ENCODE peak calls at places on chromosomes 16 and 17, in five cellular contexts. C is K562, D is BE2C, X is fibroblast of villous mesenchyme, I is brain microvascular endothelial cell. T is an unnamed sample.

GRCh38 chr17:58279016-58279671 is 1.6 kb downstream of the MPO start:
- DNase-seq in C (peak; percentile 39), X (peak; percentile 11), D (no peak), I (peak; percentile 18), T (no peak)

GRCh38 chr17:57380055-57380356 is 123.7 kb downstream of the MSI2 start:
- DNase-seq in D (no peak), I (no peak), C (peak; percentile 40), X (no peak), T (no peak)

GRCh38 chr17:4327638-4328037 is 38.8 kb downstream of the UBE2G1 start:
- DNase-seq in D (no peak), C (no peak), I (peak; percentile 74), X (peak; percentile 54), T (no peak)

GRCh38 chr17:82282239-82283207 is 9.0 kb upstream of the CSNK1D start:
- DNase-seq in D (peak; percentile 43), C (no peak), I (no peak), X (no peak), T (no peak)

GRCh38 chr17:81577278-81578000 is 25.3 kb upstream of the FAAP100 start:
- DNase-seq in I (peak; percentile 46), X (no peak), D (no peak), C (no peak), T (no peak)

GRCh38 chr17:74790206-74791066 is 14.3 kb upstream of the NAT9 start:
- DNase-seq in I (no peak), X (no peak), D (no peak), C (no peak), T (no peak)

GRCh38 chr16:88856122-88856827 is 472 bp downstream of the GALNS start:
- DNase-seq in X (no peak), D (no peak), C (peak; percentile 89), I (no peak), T (peak; percentile 52)

GRCh38 chr17:81722184-81723120 is 10.4 kb downstream of the SLC25A10 start:
- DNase-seq in X (no peak), C (peak; percentile 72), I (no peak), D (no peak), T (no peak)

GRCh38 chr16:75064403-75065148 is 52.0 kb downstream of the LDHD start:
- DNase-seq in I (no peak), X (no peak), D (no peak), C (no peak), T (no peak)

GRCh38 chr16:77117687-77118086 is 73.3 kb upstream of the MON1B start:
- DNase-seq in X (no peak), D (no peak), I (no peak), C (no peak), T (no peak)

GRCh38 chr17:3986939-3987335 is 22.7 kb upstream of the ATP2A3 start:
- DNase-seq in C (no peak), X (no peak), I (no peak), D (no peak), T (no peak)

GRCh38 chr16:84096447-84097005 is 20.2 kb downstream of the MBTPS1 start:
- DNase-seq in D (no peak), I (no peak), X (no peak), C (no peak), T (no peak)

GRCh38 chr16:77219437-77219836 is 20.2 kb downstream of the SYCE1L start:
- DNase-seq in I (no peak), D (no peak), X (peak; percentile 7), C (no peak), T (no peak)

GRCh38 chr17:48639982-48640857 is 14.1 kb upstream of the HOXB9 start:
- DNase-seq in D (no peak), I (no peak), X (no peak), C (no peak), T (no peak)

GRCh38 chr16:78669994-78670393 is 570.5 kb downstream of the WWOX start:
- DNase-seq in C (no peak), D (no peak), X (no peak), I (peak; percentile 18), T (no peak)

GRCh38 chr16:9978160-9978725 is 204.0 kb downstream of the GRIN2A start:
- DNase-seq in C (no peak), I (no peak), X (no peak), D (no peak), T (no peak)

GRCh38 chr17:21105081-21105480 is 21.7 kb upstream of the DHRS7B start:
- DNase-seq in I (no peak), C (no peak), X (no peak), D (no peak), T (no peak)

GRCh38 chr16:9092282-9092962 is 978 bp downstream of the HAPSTR1 start:
- DNase-seq in X (peak; percentile 25), C (peak; percentile 66), D (peak; percentile 47), I (no peak), T (peak; percentile 41)

GRCh38 chr17:43905985-43906852 is 1.1 kb downstream of the MPP2 start:
- DNase-seq in C (peak; percentile 67), I (peak; percentile 16), D (peak; percentile 79), X (peak; percentile 52), T (peak; percentile 92)

GRCh38 chr16:81624718-81625543 is 154.2 kb upstream of the PLCG2 start:
- DNase-seq in X (no peak), C (peak; percentile 74), D (peak; percentile 37), I (no peak), T (no peak)

GRCh38 chr16:12147681-12148479 is 171.3 kb downstream of the SNX29 start:
- DNase-seq in X (no peak), I (no peak), D (no peak), C (no peak), T (no peak)

GRCh38 chr16:48963306-48963705 is 318.3 kb downstream of the CBLN1 start:
- DNase-seq in X (no peak), C (no peak), I (no peak), D (no peak), T (no peak)

GRCh38 chr17:27545562-27546229 is 85.3 kb upstream of the LGALS9 start:
- DNase-seq in I (no peak), X (peak; percentile 96), D (no peak), C (no peak), T (no peak)

GRCh38 chr16:10981697-10982216 is 37.4 kb downstream of the CLEC16A start:
- DNase-seq in I (no peak), D (peak; percentile 77), X (no peak), C (no peak), T (peak; percentile 41)

GRCh38 chr17:45366049-45366448 is 49.2 kb upstream of the MAP3K14 start:
- DNase-seq in C (no peak), I (no peak), X (no peak), D (no peak), T (no peak)

GRCh38 chr17:72614871-72615626 is 477.4 kb downstream of the SLC39A11 start:
- DNase-seq in C (no peak), D (no peak), X (no peak), I (peak; percentile 88), T (no peak)

DNA sequence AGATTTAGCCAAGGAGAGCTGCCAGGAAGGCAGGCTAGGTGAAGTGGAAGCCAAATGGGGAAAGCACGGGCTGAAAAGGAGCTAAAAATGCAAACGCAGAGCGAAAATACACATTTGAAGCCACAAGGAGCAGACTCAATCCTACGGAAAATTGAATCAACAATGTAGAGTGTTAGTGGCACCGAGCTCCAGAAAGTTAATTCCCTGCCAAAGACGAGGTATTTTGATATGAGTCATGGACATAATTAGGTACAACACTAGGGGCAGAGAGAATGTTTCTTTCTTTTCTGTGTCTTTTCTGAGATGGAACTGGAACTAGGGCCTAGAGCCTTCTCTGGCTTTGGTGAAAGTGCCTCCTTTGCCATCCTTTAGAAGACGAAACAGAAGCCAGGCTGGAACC is 20.7 kb downstream of the GSG1L start:
- DNase-seq in C (no peak), D (no peak), I (no peak), X (no peak), T (no peak)
- TF ChIP-seq CTCF in C (no peak), D (no peak), I (no peak), X (no peak), T (no peak)

DNA sequence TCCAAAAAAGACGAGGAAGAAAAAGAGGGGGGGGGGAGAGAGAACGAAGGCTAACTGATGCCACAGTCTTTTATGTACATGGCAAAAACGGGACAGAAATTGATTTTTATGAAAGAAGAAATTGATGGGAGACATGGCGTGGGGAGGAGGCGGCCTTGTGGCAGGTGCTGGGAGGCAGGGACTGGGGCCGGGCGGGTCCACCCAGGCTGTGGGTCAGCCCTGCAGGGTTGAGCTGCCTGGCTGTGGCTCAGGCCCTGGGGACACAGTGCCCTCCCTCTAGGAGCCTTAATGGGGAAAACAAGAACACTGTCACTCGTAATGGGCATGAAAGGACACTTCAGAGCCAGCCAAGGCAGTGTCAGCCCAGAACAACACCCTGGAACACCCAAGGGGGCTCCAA is 34.8 kb downstream of the SNX20 start:
- DNase-seq in X (no peak), C (no peak), I (no peak), D (no peak), T (no peak)
- TF ChIP-seq CTCF in X (no peak), C (no peak), I (no peak), D (no peak), T (no peak)

GRCh38 chr16:85798283-85798776 is 1.0 kb downstream of the EMC8 start:
- DNase-seq in D (no peak), I (no peak), X (peak; percentile 20), C (no peak), T (no peak)

GRCh38 chr16:85798901-85799496 is 345 bp downstream of the EMC8 start:
- DNase-seq in D (peak; percentile 37), I (no peak), C (peak; percentile 87), X (peak; percentile 35), T (peak; percentile 52)

GRCh38 chr16:85796599-85796998 is 2.7 kb downstream of the EMC8 start:
- DNase-seq in X (no peak), C (no peak), D (no peak), I (no peak), T (no peak)

GRCh38 chr16:85800321-85800669 is 800 bp downstream of the COX4I1 start:
- DNase-seq in X (no peak), C (no peak), I (no peak), D (no peak), T (peak; percentile 49)

GRCh38 chr16:85799497-85800320 is at the start of the genes COX4I1 and EMC8:
- DNase-seq in D (peak; percentile 96), C (peak; percentile 90), I (peak; percentile 85), X (peak; percentile 95), T (peak; percentile 96)
- TF ChIP-seq CTCF in D (no peak), C (no peak), I (no peak), X (no peak), T (no peak)

GRCh38 chr16:6570520-6570919 is 762.1 kb upstream of the RBFOX1 start:
- DNase-seq in X (no peak), D (no peak), C (no peak), I (no peak), T (no peak)

GRCh38 chr16:6576646-6577045 is 756.0 kb upstream of the RBFOX1 start:
- DNase-seq in I (no peak), D (no peak), X (no peak), C (no peak), T (no peak)

GRCh38 chr16:6574146-6574545 is 758.5 kb upstream of the RBFOX1 start:
- DNase-seq in D (no peak), C (no peak), X (no peak), I (no peak), T (no peak)

GRCh38 chr16:6571044-6571443 is 761.6 kb upstream of the RBFOX1 start:
- DNase-seq in D (no peak), C (no peak), X (no peak), I (no peak), T (peak; percentile 21)

DNA sequence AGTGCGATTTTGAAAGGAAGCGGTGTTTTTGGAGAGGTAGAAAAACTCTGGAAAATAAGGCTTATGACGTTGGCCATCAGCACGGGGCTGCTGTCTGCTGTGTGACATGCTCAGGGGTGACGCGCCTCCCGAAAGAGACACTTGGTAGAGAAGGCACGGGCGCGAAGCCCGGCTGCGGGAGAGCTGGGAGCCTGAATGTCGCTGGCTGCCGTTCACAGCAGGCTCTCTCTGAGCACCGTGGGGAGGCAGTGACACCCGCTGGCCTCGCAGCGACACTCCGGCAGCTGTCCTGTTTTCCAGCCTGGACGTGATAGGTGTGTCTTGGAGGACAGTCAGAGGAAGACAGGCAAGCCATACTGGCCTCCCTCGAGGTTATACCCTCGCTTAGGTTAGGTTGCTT is 759.1 kb upstream of the RBFOX1 start:
- DNase-seq in C (no peak), X (no peak), D (peak; percentile 53), I (no peak), T (peak; percentile 72)
- TF ChIP-seq CTCF in C (peak; percentile 36), X (no peak), D (peak; percentile 38), I (no peak), T (no peak)